ENCODE peak calls at places on chromosomes 5 and 9, in five cellular contexts. C, R, G, J and X are unnamed samples.

GRCh38 chr9:97525451-97525850 is 24.0 kb downstream of the TMOD1 start:
- DNase-seq in G (no peak), R (no peak), J (peak), C (no peak), X (no peak)

GRCh38 chr5:431001-431710 is 11.8 kb upstream of the EXOC3 start:
- DNase-seq in C (peak), J (peak), G (peak), R (peak), X (peak)

GRCh38 chr9:16708638-16709435 is 161.6 kb downstream of the BNC2 start:
- DNase-seq in J (no peak), G (no peak), R (no peak), C (peak), X (no peak)

GRCh38 chr9:129834489-129835127 is 467 bp downstream of the C9orf78 start:
- DNase-seq in G (no peak), C (peak), J (peak), R (peak), X (peak)

GRCh38 chr9:122005597-122005996 is 87.5 kb downstream of the TTLL11 start:
- DNase-seq in C (peak), R (peak), G (no peak), J (peak), X (no peak)

GRCh38 chr5:43121565-43122484 is 1.1 kb downstream of the ZNF131 start:
- DNase-seq in J (peak), R (peak), G (no peak), C (no peak), X (peak)

GRCh38 chr9:116697341-116697740 is 10.2 kb downstream of the TRIM32 start:
- DNase-seq in J (peak), R (no peak), C (no peak), G (no peak), X (no peak)

GRCh38 chr5:41751867-41752266 is 118.4 kb downstream of the OXCT1 start:
- DNase-seq in C (no peak), G (no peak), R (no peak), J (no peak), X (no peak)

GRCh38 chr9:36966371-36967097 is 67.5 kb downstream of the PAX5 start:
- DNase-seq in G (no peak), R (no peak), J (no peak), C (no peak), X (no peak)

GRCh38 chr5:51375084-51375483 is 8.2 kb upstream of the ISL1 start:
- DNase-seq in J (no peak), G (no peak), C (no peak), R (no peak), X (no peak)

GRCh38 chr5:51371052-51371451 is 12.2 kb upstream of the ISL1 start:
- DNase-seq in R (no peak), J (no peak), G (no peak), C (no peak), X (no peak)

GRCh38 chr5:51376504-51376903 is 6.7 kb upstream of the ISL1 start:
- DNase-seq in R (peak), G (no peak), C (peak), J (no peak), X (no peak)

GRCh38 chr5:51377151-51378060 is 5.8 kb upstream of the ISL1 start:
- DNase-seq in J (no peak), R (peak), C (peak), G (no peak), X (no peak)

DNA sequence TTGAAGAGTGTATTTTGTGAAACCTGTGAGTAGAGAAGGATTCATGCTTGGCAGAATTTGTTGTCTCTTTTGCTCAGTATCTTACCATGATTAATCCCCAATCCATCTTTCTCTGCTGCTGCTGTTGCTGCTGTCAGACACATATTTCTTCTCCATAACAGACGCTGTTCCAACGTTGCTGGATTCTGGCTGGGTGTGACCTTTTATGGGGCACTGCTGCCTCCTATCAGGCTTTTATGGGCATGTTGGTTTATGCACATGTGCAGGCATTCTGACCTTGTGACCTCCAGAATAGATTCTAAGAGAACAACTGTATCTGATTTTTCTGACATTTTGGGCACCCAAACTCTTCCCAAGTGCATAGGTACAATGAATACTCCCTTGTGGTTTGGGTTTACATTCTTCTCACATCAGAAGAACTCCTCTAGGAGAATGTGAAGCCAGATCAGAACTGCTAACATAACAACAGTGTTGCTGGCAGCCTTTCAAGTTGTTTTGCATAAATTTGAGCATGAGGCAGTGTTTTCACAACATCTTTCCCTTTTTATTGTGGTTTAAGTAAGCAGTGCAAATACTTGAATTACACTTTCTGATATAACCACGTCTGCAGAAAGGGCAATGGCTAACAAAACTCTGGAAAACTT is 9.2 kb upstream of the ISL1 start:
- DNase-seq in C (no peak), J (no peak), G (no peak), R (peak), X (no peak)
- TF ChIP-seq EZH2phosphoT487 in C (no peak), J (no peak), G (no peak), R (no peak), X (no peak)

GRCh38 chr5:172556971-172557461 is 84.0 kb upstream of the NEURL1B start:
- DNase-seq in J (no peak), C (peak), G (no peak), R (no peak), X (no peak)
- H3K27ac ChIP-seq in J (no peak), C (no peak), G (no peak), R (no peak), X (no peak)

DNA sequence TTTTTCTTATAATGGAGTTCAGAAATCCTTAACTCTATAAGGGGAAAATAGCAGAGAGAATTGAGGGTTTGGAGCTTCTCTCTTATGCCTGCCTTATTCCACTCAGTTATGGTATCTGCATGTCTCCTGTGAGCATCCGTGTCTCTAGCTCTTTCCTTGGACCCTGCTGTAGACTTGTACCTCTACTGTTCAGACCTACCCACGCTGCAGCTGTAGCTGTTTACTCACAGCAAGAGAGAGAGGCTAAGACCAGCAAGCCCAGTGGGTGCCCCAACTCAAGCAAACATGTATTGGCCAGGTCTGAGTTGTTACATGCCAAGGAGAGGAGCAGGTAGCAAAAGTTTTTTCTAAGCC is 7.1 kb upstream of the PCSK1 start:
- DNase-seq in G (no peak), J (no peak), C (no peak), R (no peak), X (no peak)
- H2AFZ ChIP-seq in G (no peak), J (no peak), C (no peak), R (no peak), X (peak)

GRCh38 chr5:82399111-82399510 is 121.0 kb upstream of the RPS23 start:
- DNase-seq in J (no peak), C (no peak), R (no peak), G (no peak), X (no peak)

GRCh38 chr5:82397741-82398320 is 119.7 kb upstream of the RPS23 start:
- DNase-seq in J (no peak), G (no peak), C (no peak), R (no peak), X (no peak)

GRCh38 chr5:82393951-82394350 is 115.8 kb upstream of the RPS23 start:
- DNase-seq in R (no peak), C (no peak), G (no peak), J (no peak), X (no peak)

GRCh38 chr5:82396871-82397514 is 118.8 kb upstream of the RPS23 start:
- DNase-seq in C (no peak), R (peak), J (peak), G (peak), X (no peak)

DNA sequence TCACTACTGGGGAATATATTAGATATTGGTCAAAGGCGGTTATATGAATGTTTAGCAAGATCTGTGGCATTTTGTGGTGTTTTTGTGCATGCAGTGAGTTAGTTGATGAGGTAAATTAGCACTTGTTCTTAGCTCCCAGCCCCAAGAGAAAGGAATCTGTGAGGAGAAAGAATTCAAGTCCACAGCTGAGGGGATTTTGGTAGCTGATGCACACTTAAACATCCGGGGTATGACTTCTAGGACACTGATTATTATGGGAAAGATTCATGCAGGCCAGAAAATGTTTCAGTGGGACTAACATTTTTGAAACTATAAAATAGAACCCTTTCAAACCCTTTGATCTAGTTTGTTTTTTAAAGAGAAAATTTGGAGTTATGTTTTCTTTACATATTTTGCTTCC is 118.2 kb upstream of the RPS23 start:
- DNase-seq in C (no peak), R (no peak), J (peak), G (no peak), X (no peak)
- TF ChIP-seq EZH2phosphoT487 in C (no peak), R (no peak), J (no peak), G (no peak), X (no peak)

GRCh38 chr9:98607152-98607551 is 101.6 kb downstream of the GABBR2 start:
- DNase-seq in C (no peak), G (no peak), J (peak), R (no peak), X (no peak)

GRCh38 chr9:98602839-98603238 is 105.9 kb downstream of the GABBR2 start:
- DNase-seq in J (no peak), G (no peak), R (no peak), C (no peak), X (no peak)

GRCh38 chr9:98603821-98604383 is 104.8 kb downstream of the GABBR2 start:
- DNase-seq in R (no peak), J (peak), C (no peak), G (no peak), X (no peak)

GRCh38 chr9:98606730-98607129 is 102.0 kb downstream of the GABBR2 start:
- DNase-seq in J (no peak), R (no peak), G (no peak), C (no peak), X (no peak)

GRCh38 chr9:98605116-98605515 is 103.6 kb downstream of the GABBR2 start:
- DNase-seq in C (no peak), R (no peak), G (no peak), J (no peak), X (no peak)
- H3K27ac ChIP-seq in C (no peak), R (no peak), G (no peak), J (no peak), X (no peak)

GRCh38 chr9:110048976-110049698 is 158.8 kb downstream of the C9orf152 start:
- DNase-seq in C (peak), R (peak), G (no peak), J (peak), X (peak)

GRCh38 chr9:110049699-110050450 is 158.1 kb downstream of the C9orf152 start:
- DNase-seq in R (peak), C (peak), G (no peak), J (peak), X (peak)

GRCh38 chr9:110047955-110048472 is 159.9 kb downstream of the C9orf152 start:
- DNase-seq in R (peak), C (peak), G (no peak), J (no peak), X (peak)

GRCh38 chr9:110047232-110047954 is 160.6 kb downstream of the C9orf152 start:
- DNase-seq in J (no peak), G (no peak), C (peak), R (no peak), X (no peak)

DNA sequence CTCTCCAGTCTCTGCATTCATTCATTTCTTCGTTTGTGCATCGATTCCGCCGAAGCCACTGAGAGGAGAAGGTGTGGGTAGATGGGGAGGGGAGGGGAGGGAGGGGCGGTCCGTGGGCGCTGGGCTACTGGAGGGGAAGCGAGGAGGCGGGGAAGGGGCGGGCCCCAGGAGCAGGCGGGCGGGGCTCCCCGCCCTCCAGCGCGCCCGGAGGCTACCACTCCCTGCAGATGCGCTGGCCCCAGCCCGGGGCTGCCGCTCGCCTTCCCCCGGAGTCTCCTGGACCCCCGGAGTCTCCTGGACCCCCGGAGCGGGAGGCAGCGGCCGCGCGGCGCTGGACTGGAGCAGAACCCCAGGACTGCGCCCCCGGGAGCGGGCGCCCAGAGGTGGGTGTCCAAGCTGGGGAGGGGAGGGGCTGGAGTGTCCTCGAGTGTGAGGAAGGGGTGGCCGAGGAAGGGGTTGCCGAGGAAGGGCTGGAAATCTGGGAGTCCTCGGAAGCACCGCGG is 159.4 kb downstream of the C9orf152 start:
- DNase-seq in G (peak), J (peak), R (peak), C (peak), X (peak)
- H2AFZ ChIP-seq in G (no peak), J (no peak), R (peak), C (peak), X (peak)